ENCODE peak calls at places on chromosome 15, in nine cellular contexts. V, I, X, N, C, P, M, T and J are unnamed samples.

GRCh38 chr15:74844319-74845207 is 1.6 kb upstream of the ULK3 start:
- DNase-seq in V (no peak), I (no peak), M (no peak), C (no peak), X (no peak), P (peak), T (no peak), N (no peak), J (no peak)

GRCh38 chr15:57198654-57199241 is 177.6 kb upstream of the CGNL1 start:
- DNase-seq in T (peak), N (no peak), C (no peak), M (no peak), P (no peak), I (no peak), V (no peak), X (peak), J (peak)

GRCh38 chr15:85616549-85616948 is 178.2 kb downstream of the KLHL25 start:
- DNase-seq in X (no peak), M (no peak), N (no peak), P (no peak), V (no peak), T (no peak), I (no peak), C (no peak), J (no peak)

GRCh38 chr15:95875141-95875643 is 455.3 kb upstream of the NR2F2 start:
- DNase-seq in I (peak), X (no peak), C (peak), N (peak), T (peak), V (no peak), P (no peak), M (no peak), J (no peak)

GRCh38 chr15:41474941-41475340 is 18.7 kb upstream of the ITPKA start:
- DNase-seq in M (no peak), P (no peak), X (no peak), I (no peak), C (no peak), V (no peak), T (no peak), N (no peak), J (no peak)

GRCh38 chr15:88497109-88497761 is 29.7 kb downstream of the MRPS11 start:
- DNase-seq in C (no peak), X (no peak), T (no peak), I (no peak), M (no peak), P (peak), V (no peak), N (no peak), J (no peak)

GRCh38 chr15:88299502-88299901 is 43.0 kb upstream of the NTRK3 start:
- DNase-seq in X (no peak), M (no peak), N (no peak), V (no peak), C (no peak), I (no peak), P (peak), T (no peak), J (no peak)

GRCh38 chr15:25989327-25989726 is 126.2 kb upstream of the ATP10A start:
- DNase-seq in M (peak), N (no peak), I (no peak), P (no peak), V (no peak), X (peak), C (no peak), T (no peak), J (no peak)

GRCh38 chr15:51111061-51111460 is 16.4 kb upstream of the TNFAIP8L3 start:
- DNase-seq in M (no peak), C (no peak), I (no peak), T (no peak), N (no peak), X (no peak), V (no peak), P (no peak), J (no peak)

GRCh38 chr15:65790692-65791334 is 1.3 kb downstream of the DENND4A start:
- DNase-seq in V (no peak), I (peak), T (no peak), X (no peak), N (no peak), P (no peak), M (no peak), C (peak), J (no peak)

GRCh38 chr15:45871121-45871855 is 236.5 kb downstream of the SQOR start:
- DNase-seq in I (no peak), T (peak), X (no peak), M (no peak), N (peak), C (no peak), P (no peak), V (no peak), J (no peak)

GRCh38 chr15:63502843-63503738 is 1.3 kb upstream of the USP3 start:
- DNase-seq in I (peak), M (peak), X (peak), N (peak), P (no peak), C (peak), V (peak), T (peak), J (no peak)

GRCh38 chr15:67183443-67184169 is 70.9 kb downstream of the AAGAB start:
- DNase-seq in I (no peak), X (peak), M (no peak), V (no peak), C (no peak), N (peak), T (no peak), P (no peak), J (no peak)

GRCh38 chr15:63210151-63211051 is 21.0 kb downstream of the RAB8B start:
- DNase-seq in M (no peak), P (no peak), V (no peak), C (no peak), I (no peak), T (no peak), X (peak), N (no peak), J (no peak)

GRCh38 chr15:78067328-78068241 is 9.9 kb downstream of the TBC1D2B start:
- DNase-seq in C (no peak), V (no peak), P (peak), T (no peak), I (no peak), M (no peak), X (no peak), N (no peak), J (no peak)

GRCh38 chr15:79037848-79038247 is 52.7 kb downstream of the RASGRF1 start:
- DNase-seq in V (no peak), X (no peak), N (no peak), M (no peak), T (no peak), I (no peak), C (no peak), P (no peak), J (no peak)

GRCh38 chr15:96121521-96121920 is 209.0 kb upstream of the NR2F2 start:
- DNase-seq in V (no peak), N (peak), M (no peak), C (no peak), P (no peak), T (no peak), X (no peak), I (no peak), J (no peak)

GRCh38 chr15:59812185-59812870 is 123.2 kb upstream of the BNIP2 start:
- DNase-seq in N (no peak), C (no peak), P (peak), X (peak), V (no peak), I (no peak), T (no peak), M (no peak), J (no peak)

GRCh38 chr15:37682304-37682703 is 252.1 kb upstream of the TMCO5A start:
- DNase-seq in M (no peak), C (no peak), I (peak), N (peak), V (no peak), T (no peak), X (peak), P (no peak), J (no peak)

GRCh38 chr15:63626955-63627354 is 29.8 kb downstream of the FBXL22 start:
- DNase-seq in C (no peak), T (no peak), I (no peak), X (no peak), M (no peak), N (no peak), V (peak), P (no peak), J (no peak)

GRCh38 chr15:69067296-69067695 is 52.8 kb downstream of the NOX5 start:
- DNase-seq in V (no peak), X (peak), C (no peak), N (no peak), I (no peak), P (peak), T (no peak), M (no peak), J (peak)

GRCh38 chr15:56677271-56677670 is 56.0 kb downstream of the ZNF280D start:
- DNase-seq in M (no peak), P (no peak), V (no peak), I (no peak), C (no peak), N (no peak), T (no peak), X (no peak), J (no peak)

GRCh38 chr15:66840615-66841014 is 138.6 kb downstream of the SMAD6 start:
- DNase-seq in V (no peak), M (no peak), N (no peak), P (no peak), I (no peak), X (no peak), C (no peak), T (peak), J (no peak)

GRCh38 chr15:60793656-60794055 is 314.7 kb upstream of the ICE2 start:
- DNase-seq in M (no peak), T (peak), N (no peak), C (no peak), X (no peak), I (no peak), P (no peak), V (no peak), J (peak)

GRCh38 chr15:99857836-99858235 is 124.6 kb upstream of the LYSMD4 start:
- DNase-seq in M (no peak), T (no peak), N (no peak), V (no peak), X (no peak), P (no peak), I (no peak), C (no peak), J (no peak)